ENCODE peak calls at places on chromosomes 3 and 15, in six cellular contexts. P is NCI-H2107, U is ACHN, M is activated T-cell treated with anti-CD3 and anti-CD28 coated beads for 4 hours, E is lower leg skin, G is mesendoderm. O is an unnamed sample.

GRCh38 chr3:27290760-27291159 is 78.4 kb downstream of the NEK10 start:
- DNase-seq in P (no peak), U (no peak), M (no peak), E (no peak), G (no peak), O (no peak)

GRCh38 chr3:192819001-192819569 is 91.7 kb upstream of the FGF12 start:
- DNase-seq in P (no peak), U (peak), M (peak), E (no peak), G (peak), O (no peak)

GRCh38 chr3:139745831-139746230 is 68.1 kb upstream of the NMNAT3 start:
- DNase-seq in P (no peak), U (peak), M (no peak), E (no peak), G (peak), O (no peak)

GRCh38 chr3:78823859-78824258 is 943.9 kb downstream of the ROBO1 start:
- DNase-seq in P (no peak), U (peak), M (no peak), E (no peak), G (peak), O (no peak)

GRCh38 chr15:97759363-97759762 is 201.1 kb upstream of the ARRDC4 start:
- DNase-seq in P (no peak), U (no peak), M (no peak), E (no peak), G (no peak), O (no peak)

GRCh38 chr3:46705022-46705530 is 3.9 kb downstream of the TMIE start:
- DNase-seq in P (no peak), U (peak), M (peak), E (peak), G (peak), O (peak)

GRCh38 chr15:40226739-40227138 is 12.1 kb upstream of the PAK6 start:
- DNase-seq in P (no peak), U (no peak), M (no peak), E (no peak), G (no peak), O (no peak)

GRCh38 chr15:78830514-78831228 is 19.4 kb upstream of the ADAMTS7 start:
- DNase-seq in P (no peak), U (no peak), M (no peak), E (no peak), G (no peak), O (no peak)

GRCh38 chr3:172140499-172141391 is 101.4 kb downstream of the FNDC3B start:
- DNase-seq in P (no peak), U (peak), M (no peak), E (no peak), G (peak), O (no peak)

GRCh38 chr3:166519443-166519842 is 682.2 kb upstream of the BCHE start:
- DNase-seq in P (no peak), U (no peak), M (no peak), E (no peak), G (no peak), O (no peak)